ENCODE peak calls at places on chromosome 19, in four cellular contexts. One of them, this sample, is unnamed.

GRCh38 chr19:10911579-10912363 is 16.7 kb downstream of the YIPF2 start:
- DNase-seq in foreskin fibroblast: no peak
- DNase-seq in cardiac fibroblast: no peak
- DNase-seq in sigmoid colon: no peak
- DNase-seq in this sample: no peak

GRCh38 chr19:5154129-5154798 is 185.4 kb downstream of the KDM4B start:
- DNase-seq in foreskin fibroblast: peak; percentile 40
- DNase-seq in cardiac fibroblast: peak; percentile 22
- DNase-seq in sigmoid colon: peak; percentile 65
- DNase-seq in this sample: no peak

GRCh38 chr19:18478545-18479311 is 40.8 kb upstream of the ISYNA1 start:
- DNase-seq in foreskin fibroblast: peak; percentile 92
- DNase-seq in cardiac fibroblast: peak; percentile 91
- DNase-seq in sigmoid colon: peak; percentile 94
- DNase-seq in this sample: peak; percentile 79

GRCh38 chr19:17755977-17756670 is 4.8 kb downstream of the FCHO1 start:
- DNase-seq in foreskin fibroblast: peak; percentile 54
- DNase-seq in cardiac fibroblast: peak; percentile 64
- DNase-seq in sigmoid colon: no peak
- DNase-seq in this sample: no peak

GRCh38 chr19:47161876-47162489 is 31.3 kb downstream of the SAE1 start:
- DNase-seq in foreskin fibroblast: peak; percentile 76
- DNase-seq in cardiac fibroblast: no peak
- DNase-seq in sigmoid colon: no peak
- DNase-seq in this sample: no peak

GRCh38 chr19:30648321-30648720 is 276.1 kb downstream of the ZNF536 start:
- DNase-seq in foreskin fibroblast: peak; percentile 57
- DNase-seq in cardiac fibroblast: no peak
- DNase-seq in sigmoid colon: no peak
- DNase-seq in this sample: no peak

GRCh38 chr19:4103073-4103418 is 20.9 kb downstream of the MAP2K2 start:
- DNase-seq in foreskin fibroblast: peak; percentile 59
- DNase-seq in cardiac fibroblast: no peak
- DNase-seq in sigmoid colon: no peak
- DNase-seq in this sample: no peak

GRCh38 chr19:3324405-3324856 is 42.0 kb upstream of the NFIC start:
- DNase-seq in foreskin fibroblast: peak; percentile 52
- DNase-seq in cardiac fibroblast: peak; percentile 26
- DNase-seq in sigmoid colon: peak; percentile 80
- DNase-seq in this sample: no peak

GRCh38 chr19:13286195-13286985 is 136.2 kb downstream of the IER2 start:
- DNase-seq in foreskin fibroblast: no peak
- DNase-seq in cardiac fibroblast: no peak
- DNase-seq in sigmoid colon: no peak
- DNase-seq in this sample: no peak

GRCh38 chr19:20385056-20385455 is 180.5 kb downstream of the ZNF737 start:
- DNase-seq in foreskin fibroblast: no peak
- DNase-seq in cardiac fibroblast: no peak
- DNase-seq in sigmoid colon: no peak
- DNase-seq in this sample: no peak

GRCh38 chr19:18487576-18488402 is 34.1 kb downstream of the ELL start:
- DNase-seq in foreskin fibroblast: no peak
- DNase-seq in cardiac fibroblast: no peak
- DNase-seq in sigmoid colon: no peak
- DNase-seq in this sample: no peak

GRCh38 chr19:3207466-3208242 is 16.8 kb upstream of the CELF5 start:
- DNase-seq in foreskin fibroblast: no peak
- DNase-seq in cardiac fibroblast: no peak
- DNase-seq in sigmoid colon: no peak
- DNase-seq in this sample: no peak

GRCh38 chr19:19109601-19110000 is 28.7 kb downstream of the TMEM161A start:
- DNase-seq in foreskin fibroblast: peak; percentile 28
- DNase-seq in cardiac fibroblast: peak; percentile 21
- DNase-seq in sigmoid colon: no peak
- DNase-seq in this sample: no peak

GRCh38 chr19:12365094-12365371 is 450 bp downstream of the ZNF442 start:
- DNase-seq in foreskin fibroblast: peak; percentile 57
- DNase-seq in cardiac fibroblast: peak; percentile 42
- DNase-seq in sigmoid colon: peak; percentile 67
- DNase-seq in this sample: no peak

GRCh38 chr19:6719992-6720368 is 470 bp downstream of the C3 start:
- DNase-seq in foreskin fibroblast: no peak
- DNase-seq in cardiac fibroblast: no peak
- DNase-seq in sigmoid colon: no peak
- DNase-seq in this sample: no peak

GRCh38 chr19:37519890-37520289 is 13.2 kb downstream of the ZNF793 start:
- DNase-seq in foreskin fibroblast: no peak
- DNase-seq in cardiac fibroblast: no peak
- DNase-seq in sigmoid colon: no peak
- DNase-seq in this sample: no peak

GRCh38 chr19:17590780-17591688 is 35.6 kb downstream of the COLGALT1 start:
- DNase-seq in foreskin fibroblast: no peak
- DNase-seq in cardiac fibroblast: no peak
- DNase-seq in sigmoid colon: no peak
- DNase-seq in this sample: no peak

GRCh38 chr19:6235031-6235951 is 44.5 kb downstream of the MLLT1 start:
- DNase-seq in foreskin fibroblast: peak; percentile 37
- DNase-seq in cardiac fibroblast: no peak
- DNase-seq in sigmoid colon: no peak
- DNase-seq in this sample: no peak

GRCh38 chr19:40805258-40805868 is 6.4 kb downstream of the EGLN2 start:
- DNase-seq in foreskin fibroblast: no peak
- DNase-seq in cardiac fibroblast: no peak
- DNase-seq in sigmoid colon: no peak
- DNase-seq in this sample: no peak

GRCh38 chr19:9786819-9787218 is 18.3 kb upstream of the ZNF846 start:
- DNase-seq in foreskin fibroblast: no peak
- DNase-seq in cardiac fibroblast: no peak
- DNase-seq in sigmoid colon: no peak
- DNase-seq in this sample: no peak

GRCh38 chr19:14746891-14747290 is 31.5 kb downstream of the ADGRE2 start:
- DNase-seq in foreskin fibroblast: no peak
- DNase-seq in cardiac fibroblast: no peak
- DNase-seq in sigmoid colon: no peak
- DNase-seq in this sample: no peak

GRCh38 chr19:50844296-50844935 is 10.3 kb upstream of the KLK3 start:
- DNase-seq in foreskin fibroblast: no peak
- DNase-seq in cardiac fibroblast: no peak
- DNase-seq in sigmoid colon: no peak
- DNase-seq in this sample: no peak

GRCh38 chr19:41111296-41111695 is 2.9 kb upstream of the CYP2F1 start:
- DNase-seq in foreskin fibroblast: no peak
- DNase-seq in cardiac fibroblast: no peak
- DNase-seq in sigmoid colon: no peak
- DNase-seq in this sample: no peak

GRCh38 chr19:6060600-6061391 is 49.5 kb downstream of the RFX2 start:
- DNase-seq in foreskin fibroblast: peak; percentile 39
- DNase-seq in cardiac fibroblast: peak; percentile 16
- DNase-seq in sigmoid colon: no peak
- DNase-seq in this sample: no peak

GRCh38 chr19:12000152-12000981 is 35.1 kb downstream of the ZNF433 start:
- DNase-seq in foreskin fibroblast: peak; percentile 18
- DNase-seq in cardiac fibroblast: no peak
- DNase-seq in sigmoid colon: no peak
- DNase-seq in this sample: no peak

GRCh38 chr19:4301590-4302237 is 475 bp downstream of the TMIGD2 start:
- DNase-seq in foreskin fibroblast: peak; percentile 32
- DNase-seq in cardiac fibroblast: no peak
- DNase-seq in sigmoid colon: no peak
- DNase-seq in this sample: no peak

GRCh38 chr19:5621945-5622464 is 571 bp downstream of the SAFB2 start:
- DNase-seq in foreskin fibroblast: peak; percentile 55
- DNase-seq in cardiac fibroblast: no peak
- DNase-seq in sigmoid colon: peak; percentile 70
- DNase-seq in this sample: no peak

GRCh38 chr19:18415177-18415867 is 3.9 kb upstream of the SSBP4 start:
- DNase-seq in foreskin fibroblast: peak; percentile 89
- DNase-seq in cardiac fibroblast: peak; percentile 96
- DNase-seq in sigmoid colon: peak; percentile 92
- DNase-seq in this sample: no peak

GRCh38 chr19:6967962-6968361 is 53.3 kb downstream of the MBD3L2B start:
- DNase-seq in foreskin fibroblast: no peak
- DNase-seq in cardiac fibroblast: no peak
- DNase-seq in sigmoid colon: no peak
- DNase-seq in this sample: no peak

GRCh38 chr19:18650468-18651001 is 13.7 kb downstream of the KLHL26 start:
- DNase-seq in foreskin fibroblast: peak; percentile 85
- DNase-seq in cardiac fibroblast: peak; percentile 85
- DNase-seq in sigmoid colon: peak; percentile 94
- DNase-seq in this sample: no peak

GRCh38 chr19:28012361-28012760 is 1200.6 kb downstream of the UQCRFS1 start:
- DNase-seq in foreskin fibroblast: no peak
- DNase-seq in cardiac fibroblast: no peak
- DNase-seq in sigmoid colon: no peak
- DNase-seq in this sample: no peak

GRCh38 chr19:4547303-4548237 is 7.7 kb upstream of the LRG1 start:
- DNase-seq in foreskin fibroblast: no peak
- DNase-seq in cardiac fibroblast: peak; percentile 39
- DNase-seq in sigmoid colon: no peak
- DNase-seq in this sample: no peak

GRCh38 chr19:7738023-7738422 is 6.1 kb upstream of the CLEC4G start:
- DNase-seq in foreskin fibroblast: no peak
- DNase-seq in cardiac fibroblast: no peak
- DNase-seq in sigmoid colon: no peak
- DNase-seq in this sample: no peak

GRCh38 chr19:3404324-3405260 is 38.2 kb downstream of the NFIC start:
- DNase-seq in foreskin fibroblast: peak; percentile 97
- DNase-seq in cardiac fibroblast: peak; percentile 93
- DNase-seq in sigmoid colon: peak; percentile 97
- DNase-seq in this sample: peak; percentile 76

GRCh38 chr19:22286151-22286810 is at the start of gene ZNF729:
- DNase-seq in foreskin fibroblast: no peak
- DNase-seq in cardiac fibroblast: no peak
- DNase-seq in sigmoid colon: no peak
- DNase-seq in this sample: no peak

GRCh38 chr19:30174357-30174645 is 197.9 kb upstream of the ZNF536 start:
- DNase-seq in foreskin fibroblast: no peak
- DNase-seq in cardiac fibroblast: no peak
- DNase-seq in sigmoid colon: no peak
- DNase-seq in this sample: no peak

GRCh38 chr19:11843741-11844140 is 4.8 kb upstream of the ZNF439 start:
- DNase-seq in foreskin fibroblast: peak; percentile 9
- DNase-seq in cardiac fibroblast: no peak
- DNase-seq in sigmoid colon: no peak
- DNase-seq in this sample: no peak

GRCh38 chr19:27745978-27746542 is 1466.9 kb downstream of the UQCRFS1 start:
- DNase-seq in foreskin fibroblast: no peak
- DNase-seq in cardiac fibroblast: no peak
- DNase-seq in sigmoid colon: peak; percentile 32
- DNase-seq in this sample: no peak

GRCh38 chr19:47446534-47447469 is 24.9 kb downstream of the SLC8A2 start:
- DNase-seq in foreskin fibroblast: peak; percentile 35
- DNase-seq in cardiac fibroblast: peak; percentile 26
- DNase-seq in sigmoid colon: no peak
- DNase-seq in this sample: no peak

GRCh38 chr19:40178756-40179155 is 12.5 kb upstream of the MAP3K10 start:
- DNase-seq in foreskin fibroblast: peak; percentile 32
- DNase-seq in cardiac fibroblast: no peak
- DNase-seq in sigmoid colon: no peak
- DNase-seq in this sample: no peak

GRCh38 chr19:35247526-35248309 is 1.1 kb upstream of the LSR start:
- DNase-seq in foreskin fibroblast: peak; percentile 6
- DNase-seq in cardiac fibroblast: no peak
- DNase-seq in sigmoid colon: no peak
- DNase-seq in this sample: no peak
- TF ChIP-seq CTCF in foreskin fibroblast: no peak
- TF ChIP-seq CTCF in cardiac fibroblast: no peak
- TF ChIP-seq CTCF in sigmoid colon: no peak
- TF ChIP-seq CTCF in this sample: no peak

GRCh38 chr19:16463991-16464575 is 7.7 kb downstream of the EPS15L1 start:
- DNase-seq in foreskin fibroblast: no peak
- DNase-seq in cardiac fibroblast: peak; percentile 19
- DNase-seq in sigmoid colon: no peak
- DNase-seq in this sample: no peak
- H3K4me3 ChIP-seq in foreskin fibroblast: no peak overlapping the region
- H3K4me3 ChIP-seq in cardiac fibroblast: no peak overlapping the region
- H3K4me3 ChIP-seq in sigmoid colon: no peak overlapping the region
- H3K4me3 ChIP-seq in this sample: no peak overlapping the region

GRCh38 chr19:52993342-52994178 is 20.2 kb upstream of the ERVV-1 start:
- DNase-seq in foreskin fibroblast: peak; percentile 89
- DNase-seq in cardiac fibroblast: peak; percentile 81
- DNase-seq in sigmoid colon: peak; percentile 88
- DNase-seq in this sample: peak; percentile 20
- TF ChIP-seq CTCF in foreskin fibroblast: peak; percentile 15
- TF ChIP-seq CTCF in cardiac fibroblast: peak; percentile 51
- TF ChIP-seq CTCF in sigmoid colon: peak; percentile 25
- TF ChIP-seq CTCF in this sample: peak; percentile 61

GRCh38 chr19:45874620-45874966 is 10.5 kb downstream of the FOXA3 start:
- DNase-seq in foreskin fibroblast: no peak
- DNase-seq in cardiac fibroblast: no peak
- DNase-seq in sigmoid colon: no peak
- DNase-seq in this sample: no peak

GRCh38 chr19:45876411-45877197 is 9.3 kb downstream of the IRF2BP1 start:
- DNase-seq in foreskin fibroblast: peak; percentile 30
- DNase-seq in cardiac fibroblast: peak; percentile 78
- DNase-seq in sigmoid colon: peak; percentile 75
- DNase-seq in this sample: no peak

GRCh38 chr19:45878043-45878794 is 7.7 kb downstream of the IRF2BP1 start:
- DNase-seq in foreskin fibroblast: no peak
- DNase-seq in cardiac fibroblast: no peak
- DNase-seq in sigmoid colon: no peak
- DNase-seq in this sample: no peak

GRCh38 chr19:45873219-45873772 is 9.2 kb downstream of the FOXA3 start:
- DNase-seq in foreskin fibroblast: no peak
- DNase-seq in cardiac fibroblast: no peak
- DNase-seq in sigmoid colon: no peak
- DNase-seq in this sample: no peak

GRCh38 chr19:45876161-45876410 is 9.9 kb downstream of the IRF2BP1 start:
- DNase-seq in foreskin fibroblast: no peak
- DNase-seq in cardiac fibroblast: no peak
- DNase-seq in sigmoid colon: no peak
- DNase-seq in this sample: no peak
- H3K4me3 ChIP-seq in foreskin fibroblast: no peak overlapping the region
- H3K4me3 ChIP-seq in cardiac fibroblast: no peak overlapping the region
- H3K4me3 ChIP-seq in sigmoid colon: no peak overlapping the region
- H3K4me3 ChIP-seq in this sample: no peak overlapping the region

GRCh38 chr19:49570997-49571676 is 9.2 kb downstream of the NOSIP start:
- DNase-seq in foreskin fibroblast: peak; percentile 49
- DNase-seq in cardiac fibroblast: no peak
- DNase-seq in sigmoid colon: no peak
- DNase-seq in this sample: no peak
- TF ChIP-seq CTCF in foreskin fibroblast: no peak
- TF ChIP-seq CTCF in cardiac fibroblast: no peak
- TF ChIP-seq CTCF in sigmoid colon: no peak
- TF ChIP-seq CTCF in this sample: peak; percentile 11

GRCh38 chr19:1258707-1259205 is 10.4 kb downstream of the MIDN start:
- DNase-seq in foreskin fibroblast: no peak
- DNase-seq in cardiac fibroblast: no peak
- DNase-seq in sigmoid colon: no peak
- DNase-seq in this sample: no peak
- H3K4me3 ChIP-seq in foreskin fibroblast: no peak overlapping the region
- H3K4me3 ChIP-seq in cardiac fibroblast: no peak overlapping the region
- H3K4me3 ChIP-seq in sigmoid colon: no peak overlapping the region
- H3K4me3 ChIP-seq in this sample: no peak overlapping the region

This sample was measured in AG09309.